ENCODE peak calls at places on chromosomes 13 and 19, in ten cellular contexts. R is body of pancreas; A is A549; O is AG04450; L is tibial nerve; Q is GM23338; T is IMR-90; S is CD4-positive, alpha-beta T cell; W is CD8-positive, alpha-beta T cell; C is stomach. B is an unnamed sample.

GRCh38 chr19:1483067-1483978 is 4.3 kb upstream of the C19orf25 start:
- DNase-seq in R (no peak), A (no peak), O (no peak), L (no peak), Q (no peak), T (no peak), S (no peak), W (no peak), C (no peak), B (no peak)

GRCh38 chr19:30664358-30665058 is 292.3 kb downstream of the ZNF536 start:
- DNase-seq in R (peak), A (no peak), O (no peak), L (peak), Q (peak), T (peak), S (no peak), W (no peak), C (peak), B (peak)

GRCh38 chr19:8526345-8527062 is 12.5 kb upstream of the ZNF414 start:
- DNase-seq in R (peak), A (peak), O (peak), L (peak), Q (peak), T (peak), S (no peak), W (no peak), C (peak), B (peak)

GRCh38 chr13:108915095-108915633 is 285.8 kb downstream of the MYO16 start:
- DNase-seq in R (peak), A (no peak), O (peak), L (peak), Q (peak), T (peak), S (no peak), W (no peak), C (no peak), B (no peak)

GRCh38 chr13:45492538-45492937 is 27.8 kb downstream of the COG3 start:
- DNase-seq in R (no peak), A (no peak), O (no peak), L (no peak), Q (no peak), T (peak), S (no peak), W (no peak), C (no peak), B (no peak)

GRCh38 chr13:25862156-25862555 is 189.7 kb downstream of the SHISA2 start:
- DNase-seq in R (no peak), A (no peak), O (no peak), L (no peak), Q (no peak), T (no peak), S (no peak), W (no peak), C (no peak), B (no peak)

GRCh38 chr13:39918837-39919236 is 263.4 kb downstream of the COG6 start:
- DNase-seq in R (no peak), A (no peak), O (no peak), L (no peak), Q (no peak), T (no peak), S (no peak), W (no peak), C (no peak), B (no peak)

GRCh38 chr13:98664047-98664446 is 87.1 kb upstream of the STK24 start:
- DNase-seq in R (no peak), A (no peak), O (no peak), L (no peak), Q (no peak), T (peak), S (no peak), W (no peak), C (no peak), B (no peak)

GRCh38 chr13:105642511-105642958 is 892.9 kb downstream of the EFNB2 start:
- DNase-seq in R (no peak), A (peak), O (no peak), L (no peak), Q (no peak), T (peak), S (no peak), W (no peak), C (no peak), B (no peak)

GRCh38 chr19:43429395-43429794 is 14.7 kb downstream of the TEX101 start:
- DNase-seq in R (no peak), A (no peak), O (no peak), L (no peak), Q (no peak), T (no peak), S (no peak), W (no peak), C (no peak), B (no peak)

GRCh38 chr13:41229356-41229755 is 34.0 kb downstream of the MTRF1 start:
- DNase-seq in R (no peak), A (no peak), O (no peak), L (no peak), Q (no peak), T (no peak), S (no peak), W (no peak), C (no peak), B (no peak)

GRCh38 chr19:33509774-33510173 is 11.8 kb downstream of the PEPD start:
- DNase-seq in R (no peak), A (no peak), O (no peak), L (no peak), Q (no peak), T (no peak), S (no peak), W (no peak), C (peak), B (no peak)

GRCh38 chr19:19595171-19595701 is 23.3 kb downstream of the PBX4 start:
- DNase-seq in R (no peak), A (no peak), O (no peak), L (peak), Q (no peak), T (peak), S (no peak), W (no peak), C (peak), B (no peak)

GRCh38 chr19:46250057-46250456 is 20.5 kb downstream of the IGFL1 start:
- DNase-seq in R (no peak), A (no peak), O (no peak), L (no peak), Q (no peak), T (no peak), S (no peak), W (no peak), C (no peak), B (no peak)

GRCh38 chr19:6045108-6045507 is 65.2 kb downstream of the RFX2 start:
- DNase-seq in R (no peak), A (no peak), O (no peak), L (no peak), Q (no peak), T (no peak), S (no peak), W (no peak), C (no peak), B (no peak)

GRCh38 chr19:22945560-22945959 is 57.4 kb downstream of the ZNF728 start:
- DNase-seq in R (no peak), A (no peak), O (no peak), L (no peak), Q (peak), T (peak), S (no peak), W (no peak), C (no peak), B (no peak)

GRCh38 chr19:19053508-19054314 is 10.1 kb upstream of the SLC25A42 start:
- DNase-seq in R (peak), A (peak), O (no peak), L (no peak), Q (peak), T (peak), S (peak), W (peak), C (peak), B (peak)

DNA sequence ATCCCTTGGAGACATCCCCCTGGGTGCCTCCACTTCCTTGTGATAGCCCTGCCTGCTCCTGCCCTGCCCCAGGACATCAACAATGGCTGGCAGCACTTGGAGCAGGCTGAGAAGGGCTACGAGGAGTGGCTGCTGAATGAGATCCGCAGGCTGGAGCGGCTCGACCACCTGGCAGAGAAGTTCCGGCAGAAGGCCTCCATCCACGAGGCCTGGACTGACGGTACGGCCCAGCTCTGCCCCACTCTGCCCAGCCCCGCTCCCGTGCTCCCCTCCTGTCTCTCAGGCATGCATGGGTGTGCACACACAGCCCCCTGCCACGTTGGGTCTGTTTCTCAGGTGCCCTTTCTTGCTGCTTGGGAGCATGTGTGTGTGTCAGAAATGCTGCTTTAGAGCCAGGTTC is 26.4 kb downstream of the CAPN12 start:
- DNase-seq in R (no peak), A (no peak), O (no peak), L (no peak), Q (no peak), T (no peak), S (no peak), W (no peak), C (no peak), B (no peak)
- H3K27ac ChIP-seq in R (no peak), A (no peak), O (no peak), L (no peak), Q (peak), T (no peak), S (no peak), W (no peak), C (no peak), B (peak)

GRCh38 chr13:60090579-60090978 is 73.1 kb downstream of the DIAPH3 start:
- DNase-seq in R (no peak), A (no peak), O (no peak), L (no peak), Q (no peak), T (peak), S (no peak), W (no peak), C (no peak), B (no peak)

GRCh38 chr13:60091573-60091972 is 72.2 kb downstream of the DIAPH3 start:
- DNase-seq in R (no peak), A (no peak), O (no peak), L (no peak), Q (no peak), T (no peak), S (no peak), W (no peak), C (no peak), B (no peak)

GRCh38 chr13:60099631-60100420 is 63.9 kb downstream of the DIAPH3 start:
- DNase-seq in R (no peak), A (no peak), O (no peak), L (no peak), Q (no peak), T (no peak), S (no peak), W (no peak), C (no peak), B (no peak)

GRCh38 chr13:60095300-60095699 is 68.4 kb downstream of the DIAPH3 start:
- DNase-seq in R (no peak), A (no peak), O (no peak), L (no peak), Q (peak), T (no peak), S (no peak), W (no peak), C (no peak), B (no peak)

GRCh38 chr13:60094385-60095088 is 69.2 kb downstream of the DIAPH3 start:
- DNase-seq in R (no peak), A (no peak), O (no peak), L (no peak), Q (no peak), T (no peak), S (no peak), W (no peak), C (no peak), B (no peak)
- H3K27ac ChIP-seq in R (no peak), A (no peak), O (no peak), L (no peak), Q (peak), T (no peak), S (no peak), W (no peak), C (no peak), B (no peak)

GRCh38 chr19:50505856-50506611 is 5.0 kb downstream of the JOSD2 start:
- DNase-seq in R (no peak), A (no peak), O (no peak), L (no peak), Q (no peak), T (no peak), S (no peak), W (no peak), C (no peak), B (no peak)
- H3K27ac ChIP-seq in R (no peak), A (no peak), O (no peak), L (no peak), Q (no peak), T (no peak), S (no peak), W (no peak), C (no peak), B (no peak)

DNA sequence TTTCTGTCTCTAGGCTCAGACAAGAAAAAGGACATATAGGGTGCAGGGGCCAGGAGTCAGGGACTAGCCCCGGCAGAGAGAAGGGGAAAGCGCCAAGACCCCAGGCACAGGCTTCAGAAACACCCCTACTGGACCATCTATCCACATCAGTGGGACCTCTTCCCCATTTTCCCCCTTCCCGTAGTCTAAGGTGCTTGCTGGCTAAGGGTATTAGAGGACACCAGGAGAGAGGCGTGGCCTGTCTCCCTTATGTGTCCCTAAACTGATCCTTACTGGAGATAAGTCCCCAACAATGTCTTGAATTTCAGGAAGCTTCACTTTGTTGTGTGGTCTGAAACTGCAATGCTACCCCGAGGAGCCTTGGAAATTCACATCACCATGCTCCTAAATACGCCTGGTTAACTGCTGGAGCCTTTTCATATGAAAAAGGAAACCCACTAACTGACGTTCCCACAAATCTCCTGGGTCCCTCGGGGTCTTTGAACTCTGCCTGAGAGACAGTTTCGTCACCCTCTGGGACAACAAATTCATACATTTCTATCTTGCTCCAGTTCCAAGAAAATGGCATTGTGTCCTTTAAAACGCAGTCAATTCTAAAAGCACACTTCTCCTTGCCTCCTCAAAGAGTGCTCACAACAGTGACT is 197.7 kb downstream of the COL4A1 start:
- DNase-seq in R (no peak), A (no peak), O (no peak), L (no peak), Q (no peak), T (no peak), S (no peak), W (no peak), C (no peak), B (no peak)
- H3K27ac ChIP-seq in R (no peak), A (peak), O (no peak), L (peak), Q (no peak), T (no peak), S (no peak), W (no peak), C (no peak), B (no peak)

GRCh38 chr19:32254128-32254527 is 91.3 kb upstream of the ZNF507 start:
- DNase-seq in R (no peak), A (no peak), O (no peak), L (no peak), Q (no peak), T (no peak), S (no peak), W (no peak), C (no peak), B (no peak)
- H3K27ac ChIP-seq in R (no peak), A (no peak), O (no peak), L (no peak), Q (no peak), T (no peak), S (no peak), W (no peak), C (no peak), B (no peak)